ENCODE peak calls at places on chromosomes 6 and 20, in eight cellular contexts. E is ascending aorta; J is lower lobe of right lung; W is GM23338; U is dorsolateral prefrontal cortex; S is body of pancreas; N is CD8-positive, alpha-beta T cell; X is fibroblast of villous mesenchyme. Z is an unnamed sample.

GRCh38 chr6:20409427-20409971 is 7.8 kb downstream of the E2F3 start:
- DNase-seq in E (no peak), J (no peak), W (no peak), U (no peak), S (no peak), N (no peak), X (peak; percentile 17), Z (no peak)

GRCh38 chr6:99305021-99305554 is 44.4 kb downstream of the FAXC start:
- DNase-seq in E (no peak), J (no peak), W (no peak), U (no peak), S (peak; percentile 17), N (no peak), X (no peak), Z (no peak)

GRCh38 chr6:47603995-47604394 is 94.4 kb upstream of the ADGRF4 start:
- DNase-seq in E (no peak), J (no peak), W (no peak), U (no peak), S (peak; percentile 40), N (no peak), X (no peak), Z (no peak)

GRCh38 chr6:36050947-36051710 is 23.5 kb downstream of the MAPK14 start:
- DNase-seq in E (no peak), J (no peak), W (no peak), U (no peak), S (no peak), N (no peak), X (no peak), Z (no peak)

GRCh38 chr6:43990627-43991619 is 136.3 kb downstream of the MRPL14 start:
- DNase-seq in E (no peak), J (peak; percentile 30), W (no peak), U (no peak), S (peak; percentile 63), N (no peak), X (peak; percentile 97), Z (peak; percentile 56)

GRCh38 chr6:46039646-46040045 is 24.0 kb upstream of the CLIC5 start:
- DNase-seq in E (no peak), J (no peak), W (no peak), U (no peak), S (no peak), N (no peak), X (no peak), Z (no peak)

GRCh38 chr20:62685781-62686555 is 22.7 kb upstream of the NTSR1 start:
- DNase-seq in E (peak; percentile 25), J (peak; percentile 85), W (no peak), U (no peak), S (peak; percentile 44), N (peak; percentile 24), X (no peak), Z (no peak)

GRCh38 chr6:7172605-7173185 is 64.9 kb downstream of the RREB1 start:
- DNase-seq in E (no peak), J (no peak), W (no peak), U (no peak), S (peak; percentile 58), N (no peak), X (no peak), Z (no peak)

GRCh38 chr20:35171753-35172433 is at the start of gene PROCR:
- DNase-seq in E (peak; percentile 55), J (peak; percentile 82), W (peak; percentile 87), U (peak; percentile 48), S (peak; percentile 76), N (peak; percentile 22), X (peak; percentile 91), Z (peak; percentile 75)

GRCh38 chr6:150143521-150144293 is 863 bp downstream of the PPP1R14C start:
- DNase-seq in E (no peak), J (peak; percentile 58), W (peak; percentile 32), U (peak; percentile 53), S (peak; percentile 13), N (no peak), X (no peak), Z (no peak)

GRCh38 chr20:21509597-21510331 is 4.1 kb downstream of the NKX2-2 start:
- DNase-seq in E (no peak), J (peak; percentile 37), W (peak; percentile 75), U (no peak), S (no peak), N (peak; percentile 10), X (peak; percentile 14), Z (no peak)

GRCh38 chr6:21227486-21227885 is 366.1 kb upstream of the SOX4 start:
- DNase-seq in E (no peak), J (no peak), W (no peak), U (no peak), S (no peak), N (no peak), X (no peak), Z (no peak)

GRCh38 chr20:35461620-35462019 is 6.2 kb downstream of the CEP250 start:
- DNase-seq in E (no peak), J (no peak), W (no peak), U (no peak), S (no peak), N (no peak), X (no peak), Z (no peak)

GRCh38 chr6:55917756-55918415 is 42.5 kb upstream of the BMP5 start:
- DNase-seq in E (no peak), J (no peak), W (no peak), U (no peak), S (no peak), N (no peak), X (no peak), Z (no peak)

GRCh38 chr6:43737272-43738081 is 32.5 kb upstream of the VEGFA start:
- DNase-seq in E (no peak), J (no peak), W (peak; percentile 47), U (no peak), S (no peak), N (no peak), X (peak; percentile 55), Z (no peak)

GRCh38 chr6:105153676-105154075 is 26.1 kb downstream of the POPDC3 start:
- DNase-seq in E (no peak), J (no peak), W (no peak), U (no peak), S (no peak), N (no peak), X (no peak), Z (no peak)

GRCh38 chr6:68233623-68234022 is 401.5 kb upstream of the ADGRB3 start:
- DNase-seq in E (no peak), J (no peak), W (no peak), U (no peak), S (no peak), N (no peak), X (no peak), Z (no peak)

GRCh38 chr6:116221067-116221466 is 32.8 kb downstream of the TSPYL4 start:
- DNase-seq in E (no peak), J (no peak), W (no peak), U (no peak), S (no peak), N (no peak), X (peak; percentile 51), Z (no peak)

GRCh38 chr20:25273541-25274358 is 25.9 kb downstream of the PYGB start:
- DNase-seq in E (no peak), J (peak; percentile 18), W (no peak), U (peak; percentile 72), S (no peak), N (no peak), X (no peak), Z (peak; percentile 57)

GRCh38 chr20:53989401-53989800 is 81.0 kb downstream of the BCAS1 start:
- DNase-seq in E (no peak), J (no peak), W (no peak), U (no peak), S (no peak), N (no peak), X (no peak), Z (no peak)

GRCh38 chr6:89260832-89261231 is 43.7 kb upstream of the GABRR1 start:
- DNase-seq in E (no peak), J (no peak), W (no peak), U (no peak), S (peak; percentile 17), N (no peak), X (no peak), Z (no peak)

GRCh38 chr20:17549131-17549530 is 18.0 kb upstream of the BFSP1 start:
- DNase-seq in E (no peak), J (no peak), W (no peak), U (no peak), S (no peak), N (no peak), X (no peak), Z (no peak)

GRCh38 chr20:23362392-23363256 is 642 bp downstream of the GZF1 start:
- DNase-seq in E (no peak), J (peak; percentile 80), W (peak; percentile 68), U (no peak), S (peak; percentile 55), N (peak; percentile 38), X (peak; percentile 44), Z (no peak)

GRCh38 chr6:26249959-26250805 is 114.8 kb upstream of the BTN3A2 start:
- DNase-seq in E (no peak), J (peak; percentile 71), W (peak; percentile 84), U (no peak), S (peak; percentile 20), N (peak; percentile 79), X (peak; percentile 78), Z (no peak)
- TF ChIP-seq CTCF in E (no peak), J (peak; percentile 30), W (peak; percentile 30), U (no peak), S (no peak), N (peak; percentile 57), X (peak; percentile 41), Z (peak; percentile 73)

GRCh38 chr20:46087161-46087560 is 2.6 kb downstream of the NCOA5 start:
- DNase-seq in E (no peak), J (no peak), W (no peak), U (no peak), S (no peak), N (no peak), X (peak; percentile 32), Z (no peak)
- TF ChIP-seq CTCF in E (peak; percentile 15), J (peak; percentile 33), W (peak; percentile 44), U (peak; percentile 34), S (no peak), N (peak; percentile 50), X (peak; percentile 38), Z (peak; percentile 78)

DNA sequence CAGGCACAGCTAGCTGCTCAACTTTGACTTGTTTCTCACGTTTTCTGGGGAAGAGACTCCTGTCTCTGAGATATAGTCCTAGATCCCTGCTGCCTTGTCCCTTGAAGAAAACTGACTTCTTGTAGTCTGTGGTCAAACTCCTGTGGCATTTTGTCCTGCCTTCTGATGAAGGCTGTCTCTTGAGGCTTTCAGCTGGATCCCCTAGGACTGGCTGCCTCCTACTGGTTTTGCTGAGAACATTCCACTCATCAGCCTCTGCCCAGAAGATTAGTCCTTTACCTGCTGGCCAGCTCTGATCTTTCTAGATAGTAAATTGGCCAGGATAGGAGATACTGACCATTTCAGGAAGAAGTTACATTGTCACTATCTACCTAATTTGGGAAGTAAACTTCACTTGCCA is 71.9 kb upstream of the CNR1 start:
- DNase-seq in E (no peak), J (no peak), W (peak; percentile 73), U (no peak), S (no peak), N (no peak), X (peak; percentile 6), Z (no peak)
- TF ChIP-seq CTCF in E (no peak), J (peak; percentile 49), W (peak; percentile 77), U (no peak), S (no peak), N (no peak), X (peak; percentile 30), Z (peak; percentile 28)

DNA sequence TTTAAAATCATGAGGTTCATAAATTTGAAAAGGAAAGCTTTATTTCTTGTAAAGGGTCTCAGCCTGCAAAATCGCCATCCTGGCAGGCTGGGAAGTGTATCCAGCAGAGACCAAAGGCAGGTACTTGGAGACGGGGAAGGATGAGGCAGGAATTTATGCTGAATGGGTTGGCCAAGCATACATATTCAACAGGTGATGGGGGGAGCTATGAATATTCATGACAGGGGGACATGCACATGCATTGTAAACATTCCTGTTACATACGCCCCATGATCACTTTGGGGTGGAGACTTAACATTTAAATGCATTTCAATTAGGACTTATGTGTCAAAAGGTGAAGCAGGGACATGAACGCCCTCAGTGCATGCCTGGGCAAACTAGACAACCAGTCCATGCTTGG is 9.8 kb upstream of the SLC22A1 start:
- DNase-seq in E (no peak), J (no peak), W (peak; percentile 90), U (no peak), S (no peak), N (no peak), X (no peak), Z (no peak)
- TF ChIP-seq CTCF in E (no peak), J (no peak), W (no peak), U (no peak), S (no peak), N (no peak), X (no peak), Z (no peak)